ENCODE peak calls at places on chromosomes 6 and 20, in five cellular contexts. K is AG10803, T is body of pancreas, V is fibroblast of mammary gland, C is Peyer's patch. Q is an unnamed sample.

GRCh38 chr6:159726196-159726917 is 949 bp upstream of the WTAP start:
- DNase-seq in K (no peak), T (no peak), V (peak), C (no peak), Q (no peak)

GRCh38 chr6:1223312-1223603 is 88.6 kb upstream of the FOXQ1 start:
- DNase-seq in K (no peak), T (no peak), V (no peak), C (no peak), Q (no peak)

GRCh38 chr6:159943101-159943632 is 25.7 kb upstream of the IGF2R start:
- DNase-seq in K (peak), T (no peak), V (peak), C (no peak), Q (peak)

GRCh38 chr6:33815854-33816253 is 12.1 kb upstream of the MLN start:
- DNase-seq in K (no peak), T (no peak), V (peak), C (no peak), Q (peak)

GRCh38 chr6:31058128-31058894 is 48.0 kb downstream of the MUC22 start:
- DNase-seq in K (peak), T (no peak), V (peak), C (peak), Q (peak)

GRCh38 chr6:149389509-149390297 is 10.4 kb upstream of the SUMO4 start:
- DNase-seq in K (peak), T (no peak), V (peak), C (no peak), Q (no peak)

GRCh38 chr20:62953839-62954703 is 1.6 kb downstream of the SLC17A9 start:
- DNase-seq in K (peak), T (no peak), V (peak), C (peak), Q (no peak)

GRCh38 chr6:29762781-29763214 is 39.6 kb downstream of the HLA-F start:
- DNase-seq in K (peak), T (no peak), V (peak), C (no peak), Q (peak)

GRCh38 chr20:58125726-58126125 is 102.7 kb downstream of the ANKRD60 start:
- DNase-seq in K (no peak), T (no peak), V (no peak), C (no peak), Q (no peak)

GRCh38 chr6:36911946-36912555 is 26.3 kb downstream of the C6orf89 start:
- DNase-seq in K (no peak), T (no peak), V (no peak), C (peak), Q (no peak)

GRCh38 chr20:25274891-25275812 is 27.3 kb downstream of the PYGB start:
- DNase-seq in K (no peak), T (peak), V (no peak), C (peak), Q (no peak)

GRCh38 chr6:42502990-42503389 is 51.3 kb upstream of the TRERF1 start:
- DNase-seq in K (no peak), T (no peak), V (no peak), C (no peak), Q (no peak)

GRCh38 chr20:54284928-54285704 is 77.2 kb downstream of the PFDN4 start:
- DNase-seq in K (no peak), T (no peak), V (peak), C (no peak), Q (peak)

GRCh38 chr20:62977613-62978558 is 25.4 kb downstream of the SLC17A9 start:
- DNase-seq in K (no peak), T (no peak), V (no peak), C (peak), Q (peak)

GRCh38 chr20:31747640-31748039 is 8.6 kb downstream of the TPX2 start:
- DNase-seq in K (peak), T (no peak), V (peak), C (no peak), Q (no peak)

GRCh38 chr6:75467906-75468460 is 25.6 kb downstream of the FILIP1 start:
- DNase-seq in K (no peak), T (no peak), V (no peak), C (no peak), Q (no peak)

GRCh38 chr6:47310131-47310480 is 401 bp upstream of the TNFRSF21 start:
- DNase-seq in K (no peak), T (no peak), V (no peak), C (no peak), Q (no peak)
- TF ChIP-seq CTCF in K (no peak), T (no peak), V (no peak), C (no peak), Q (no peak)

DNA sequence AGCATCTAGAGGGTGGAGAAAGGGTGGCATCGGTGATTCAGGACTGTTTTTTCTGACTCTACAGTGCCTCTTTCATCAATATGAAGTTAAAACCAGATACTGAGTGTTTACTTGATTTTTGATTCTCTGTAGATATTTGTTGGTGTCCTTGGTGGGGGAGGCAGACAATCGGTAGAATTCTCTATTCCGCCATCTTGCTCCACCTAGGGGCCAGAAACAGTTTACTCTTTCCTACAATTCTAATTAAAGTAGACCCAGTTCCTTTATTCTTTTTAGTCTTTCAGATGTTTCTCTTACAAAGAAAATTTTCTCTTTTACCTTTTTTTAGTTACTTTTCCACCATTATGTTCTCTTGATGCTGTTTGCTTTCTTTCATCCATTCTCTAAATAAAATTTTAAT is 162.1 kb upstream of the RAB32 start:
- DNase-seq in K (no peak), T (no peak), V (no peak), C (no peak), Q (no peak)
- TF ChIP-seq CTCF in K (peak), T (no peak), V (peak), C (no peak), Q (peak)

GRCh38 chr20:45545754-45546453 is 1.3 kb downstream of the EPPIN start:
- DNase-seq in K (peak), T (no peak), V (peak), C (no peak), Q (peak)
- TF ChIP-seq CTCF in K (peak), T (peak), V (peak), C (peak), Q (peak)

GRCh38 chr6:19772891-19773290 is 64.3 kb upstream of the ID4 start:
- DNase-seq in K (no peak), T (no peak), V (no peak), C (no peak), Q (no peak)
- TF ChIP-seq CTCF in K (no peak), T (no peak), V (no peak), C (no peak), Q (no peak)

GRCh38 chr20:44324343-44324742 is 12.5 kb upstream of the R3HDML start:
- DNase-seq in K (no peak), T (no peak), V (no peak), C (peak), Q (peak)

GRCh38 chr20:44331201-44331600 is 5.6 kb upstream of the R3HDML start:
- DNase-seq in K (no peak), T (no peak), V (no peak), C (no peak), Q (no peak)

GRCh38 chr20:44328428-44328827 is 8.4 kb upstream of the R3HDML start:
- DNase-seq in K (no peak), T (no peak), V (no peak), C (no peak), Q (no peak)

DNA sequence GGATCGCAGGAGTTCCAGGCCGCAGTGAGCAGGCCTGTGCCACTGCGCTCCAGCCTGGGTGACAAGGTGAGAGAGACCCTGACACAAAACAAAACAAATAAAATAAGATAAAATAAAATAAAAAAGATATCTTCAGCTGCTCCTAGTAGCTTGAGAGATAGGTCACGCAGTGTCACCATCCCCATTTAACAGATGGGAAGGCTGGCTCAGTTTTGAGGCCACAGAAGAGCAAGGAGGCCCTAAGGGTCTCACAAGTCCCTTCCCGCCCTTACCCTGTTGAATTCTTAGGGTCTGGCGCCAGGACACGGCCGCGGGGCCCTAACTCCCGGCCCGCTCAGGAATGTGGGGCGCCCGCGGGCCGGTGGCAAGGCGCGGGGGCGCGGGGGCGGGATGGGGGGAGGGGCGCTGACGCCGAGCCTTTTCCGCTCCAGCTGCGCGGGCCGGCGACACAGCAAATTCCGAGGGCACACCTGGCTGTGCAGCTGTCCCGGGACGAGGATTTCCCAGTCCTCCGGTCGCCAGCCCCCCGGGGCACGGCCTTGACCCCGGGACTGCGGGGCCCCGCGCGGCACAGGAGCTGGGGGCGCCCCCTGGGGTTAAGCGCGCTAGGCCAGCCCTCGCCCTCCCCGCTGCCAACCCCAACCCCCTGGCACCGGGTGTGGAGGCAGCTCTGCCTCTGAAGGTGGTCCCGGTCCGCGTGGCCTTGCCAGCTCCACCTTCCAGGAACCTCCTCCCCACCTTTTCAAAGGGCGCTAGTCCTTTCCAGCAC is 10.3 kb upstream of the R3HDML start:
- DNase-seq in K (no peak), T (peak), V (no peak), C (no peak), Q (no peak)
- TF ChIP-seq CTCF in K (no peak), T (no peak), V (no peak), C (no peak), Q (no peak)

Q was measured in MCF 10A.